ENCODE peak calls at places on chromosomes 3 and 15, in nine cellular contexts. L, D, H, B, Y, G, J, W and P are unnamed samples.

GRCh38 chr3:11580645-11581044 is 63.1 kb downstream of the VGLL4 start:
- DNase-seq in L (no peak), D (no peak), H (no peak), B (no peak), Y (no peak), G (no peak), J (no peak), W (no peak), P (no peak)

GRCh38 chr15:77836116-77836798 is 203.5 kb upstream of the LINGO1 start:
- DNase-seq in L (no peak), D (no peak), H (no peak), B (no peak), Y (peak), G (no peak), J (peak), W (peak), P (no peak)

GRCh38 chr15:63918317-63918672 is 84.5 kb upstream of the HERC1 start:
- DNase-seq in L (no peak), D (no peak), H (no peak), B (no peak), Y (peak), G (no peak), J (no peak), W (no peak), P (no peak)

GRCh38 chr15:62212746-62213145 is 47.7 kb upstream of the C2CD4B start:
- DNase-seq in L (no peak), D (no peak), H (no peak), B (no peak), Y (no peak), G (no peak), J (no peak), W (no peak), P (no peak)

GRCh38 chr3:129971368-129972052 is 3.0 kb upstream of the TRH start:
- DNase-seq in L (no peak), D (no peak), H (no peak), B (no peak), Y (no peak), G (no peak), J (no peak), W (no peak), P (no peak)

GRCh38 chr3:105355355-105356063 is 11.2 kb upstream of the ALCAM start:
- DNase-seq in L (no peak), D (no peak), H (no peak), B (no peak), Y (peak), G (no peak), J (peak), W (peak), P (no peak)

GRCh38 chr15:39075311-39075710 is 505.6 kb upstream of the THBS1 start:
- DNase-seq in L (peak), D (peak), H (no peak), B (no peak), Y (no peak), G (no peak), J (no peak), W (peak), P (no peak)

GRCh38 chr3:141380987-141381386 is 12.7 kb downstream of the ZBTB38 start:
- DNase-seq in L (no peak), D (no peak), H (no peak), B (no peak), Y (no peak), G (no peak), J (no peak), W (peak), P (no peak)

GRCh38 chr3:15318661-15319060 is 13.7 kb downstream of the SH3BP5 start:
- DNase-seq in L (no peak), D (no peak), H (no peak), B (no peak), Y (no peak), G (no peak), J (no peak), W (no peak), P (no peak)

GRCh38 chr3:196406806-196407470 is 25.3 kb downstream of the UBXN7 start:
- DNase-seq in L (peak), D (peak), H (no peak), B (no peak), Y (no peak), G (no peak), J (peak), W (peak), P (no peak)

GRCh38 chr3:122786067-122786466 is 7.6 kb downstream of the HSPBAP1 start:
- DNase-seq in L (peak), D (no peak), H (no peak), B (no peak), Y (peak), G (no peak), J (no peak), W (peak), P (no peak)

GRCh38 chr3:67357610-67358458 is 296.6 kb downstream of the SUCLG2 start:
- DNase-seq in L (peak), D (no peak), H (no peak), B (no peak), Y (peak), G (no peak), J (peak), W (peak), P (no peak)

GRCh38 chr3:173750095-173750494 is 352.6 kb downstream of the NLGN1 start:
- DNase-seq in L (peak), D (peak), H (no peak), B (no peak), Y (peak), G (no peak), J (no peak), W (no peak), P (no peak)

GRCh38 chr3:172218350-172219323 is 179.3 kb downstream of the FNDC3B start:
- DNase-seq in L (no peak), D (no peak), H (no peak), B (no peak), Y (no peak), G (no peak), J (no peak), W (peak), P (no peak)

GRCh38 chr3:130991126-130991525 is 35.5 kb downstream of the ASTE1 start:
- DNase-seq in L (no peak), D (no peak), H (no peak), B (no peak), Y (no peak), G (no peak), J (no peak), W (no peak), P (no peak)

GRCh38 chr3:6491768-6492167 is 369.1 kb upstream of the GRM7 start:
- DNase-seq in L (no peak), D (no peak), H (no peak), B (no peak), Y (no peak), G (no peak), J (no peak), W (no peak), P (no peak)